ENCODE peak calls at places on chromosomes 12 and 14, in eight cellular contexts. Y is osteocyte, F is HFFc6, B is fibroblast of pulmonary artery, I is fibroblast of mammary gland, T is HFF-Myc, S is body of pancreas, A is neural crest cell. D is an unnamed sample.

GRCh38 chr12:12582895-12583303 is 20.2 kb upstream of the DUSP16 start:
- DNase-seq in Y (no peak), F (peak), I (peak), B (peak), S (no peak), A (no peak), T (no peak), D (no peak)

GRCh38 chr12:19741132-19741489 is 301.8 kb downstream of the AEBP2 start:
- DNase-seq in S (no peak), A (no peak), B (no peak), I (peak), T (no peak), F (no peak), Y (no peak), D (no peak)

GRCh38 chr12:109294286-109294796 is 14.7 kb downstream of the FOXN4 start:
- DNase-seq in S (no peak), T (no peak), B (no peak), I (no peak), F (no peak), A (no peak), Y (no peak), D (no peak)

GRCh38 chr14:39592390-39592789 is 160.2 kb upstream of the FBXO33 start:
- DNase-seq in S (no peak), T (no peak), F (no peak), Y (no peak), B (no peak), A (no peak), I (no peak), D (no peak)

GRCh38 chr14:66359500-66359899 is 126.7 kb upstream of the CCDC196 start:
- DNase-seq in T (peak), A (peak), F (peak), Y (no peak), S (no peak), B (peak), I (peak), D (peak)

GRCh38 chr14:70698288-70698687 is 56.6 kb downstream of the TTC9 start:
- DNase-seq in S (no peak), A (no peak), F (peak), I (peak), T (no peak), Y (no peak), B (peak), D (no peak)

GRCh38 chr14:74491952-74492351 is 1.2 kb downstream of the NPC2 start:
- DNase-seq in I (peak), B (peak), F (peak), A (no peak), S (no peak), Y (no peak), T (no peak), D (no peak)

GRCh38 chr14:60865378-60866127 is 115.3 kb downstream of the TRMT5 start:
- DNase-seq in Y (no peak), S (no peak), B (peak), A (no peak), F (no peak), I (no peak), T (no peak), D (no peak)

GRCh38 chr12:10861366-10861765 is 12.1 kb upstream of the PRR4 start:
- DNase-seq in A (no peak), Y (no peak), F (no peak), B (peak), T (no peak), I (peak), S (no peak), D (no peak)

GRCh38 chr14:36452850-36453249 is 67.2 kb downstream of the NKX2-1 start:
- DNase-seq in B (no peak), T (no peak), Y (no peak), A (no peak), F (no peak), S (no peak), I (no peak), D (no peak)

GRCh38 chr14:69945905-69946304 is 66.7 kb downstream of the SMOC1 start:
- DNase-seq in B (no peak), A (no peak), Y (no peak), F (no peak), I (peak), T (no peak), S (no peak), D (no peak)

GRCh38 chr12:92502417-92503028 is 200.3 kb upstream of the PLEKHG7 start:
- DNase-seq in I (peak), S (peak), A (no peak), B (peak), Y (no peak), T (no peak), F (no peak), D (no peak)

GRCh38 chr12:49126852-49127763 is 4.1 kb downstream of the TUBA1B start:
- DNase-seq in S (no peak), I (no peak), B (no peak), Y (no peak), A (no peak), F (no peak), T (no peak), D (no peak)

DNA sequence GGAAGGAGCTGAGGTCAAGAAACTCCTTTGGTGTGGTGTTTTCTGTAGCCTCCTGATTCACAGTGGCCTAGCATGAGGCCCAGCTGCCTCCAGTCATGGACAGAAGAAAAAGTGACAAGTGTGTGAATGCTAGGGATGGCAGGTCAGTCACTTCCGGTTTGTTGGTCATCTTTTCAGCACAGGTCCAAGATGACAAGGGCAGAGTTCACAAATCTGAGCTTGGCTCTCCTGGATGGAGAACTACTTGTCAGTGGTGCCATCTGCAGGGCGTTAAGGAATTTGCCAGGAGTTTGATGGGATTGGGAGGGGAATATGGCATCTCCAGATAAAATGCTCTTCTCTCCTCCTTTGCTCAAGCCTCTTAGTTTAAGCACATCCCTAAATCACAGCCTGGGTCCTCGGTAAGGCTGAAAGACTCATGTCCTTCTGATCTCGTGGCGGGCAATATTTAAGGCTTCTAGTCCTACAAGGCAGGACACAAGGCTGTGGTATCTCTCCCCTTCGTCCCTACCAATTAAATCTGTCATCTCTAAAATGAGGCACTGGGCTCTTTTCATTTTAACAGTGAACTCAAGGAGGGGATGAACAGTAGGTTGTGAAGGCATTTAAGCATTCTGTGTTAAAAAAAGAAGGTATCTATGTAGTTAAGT is 10.0 kb downstream of the TUBA1B start:
- DNase-seq in I (peak), Y (no peak), S (peak), B (peak), F (peak), T (no peak), A (peak), D (peak)
- TF ChIP-seq CTCF in I (peak), Y (peak), S (peak), B (peak), F (peak), T (peak), A (peak), D (peak)

DNA sequence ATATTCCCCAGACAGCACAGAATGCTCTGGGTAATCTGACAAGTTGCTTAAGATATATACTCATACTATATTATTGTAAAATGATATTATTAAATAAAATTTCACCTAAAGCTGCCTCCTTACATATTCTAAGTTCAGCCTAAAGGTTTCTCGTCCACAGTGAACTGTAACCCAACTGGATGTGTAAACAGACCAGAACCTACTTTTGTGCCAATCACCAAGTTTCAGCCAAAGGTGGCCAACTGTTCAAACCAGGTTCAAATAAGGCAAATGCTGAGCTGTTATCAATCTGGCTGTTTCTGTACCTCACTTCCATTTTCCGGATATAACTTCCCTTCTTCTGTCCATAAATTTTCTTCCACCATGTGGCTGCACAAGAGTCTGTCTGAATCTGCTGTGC is 104.8 kb upstream of the RASSF8 start:
- DNase-seq in A (no peak), S (no peak), I (no peak), Y (no peak), F (no peak), B (no peak), T (no peak), D (no peak)
- TF ChIP-seq CTCF in A (no peak), S (no peak), I (no peak), Y (no peak), F (no peak), B (no peak), T (no peak), D (no peak)

GRCh38 chr12:100128509-100128908 is 14.2 kb downstream of the BLTP3B start:
- DNase-seq in B (peak), I (peak), T (peak), A (no peak), S (no peak), F (peak), Y (no peak), D (peak)
- TF ChIP-seq CTCF in B (peak), I (peak), T (peak), A (peak), S (no peak), F (peak), Y (peak), D (peak)

GRCh38 chr14:32343926-32344430 is 14.9 kb downstream of the AKAP6 start:
- DNase-seq in S (no peak), F (no peak), B (no peak), Y (no peak), A (no peak), I (peak), T (no peak), D (no peak)
- TF ChIP-seq CTCF in S (no peak), F (no peak), B (no peak), Y (no peak), A (no peak), I (no peak), T (no peak), D (no peak)

GRCh38 chr12:83388551-83388950 is 701.8 kb downstream of the TMTC2 start:
- DNase-seq in T (no peak), I (no peak), B (no peak), A (no peak), F (no peak), Y (no peak), S (no peak), D (no peak)

GRCh38 chr12:83390186-83390585 is 703.5 kb downstream of the TMTC2 start:
- DNase-seq in T (no peak), A (no peak), I (no peak), F (no peak), Y (no peak), S (no peak), B (no peak), D (no peak)

DNA sequence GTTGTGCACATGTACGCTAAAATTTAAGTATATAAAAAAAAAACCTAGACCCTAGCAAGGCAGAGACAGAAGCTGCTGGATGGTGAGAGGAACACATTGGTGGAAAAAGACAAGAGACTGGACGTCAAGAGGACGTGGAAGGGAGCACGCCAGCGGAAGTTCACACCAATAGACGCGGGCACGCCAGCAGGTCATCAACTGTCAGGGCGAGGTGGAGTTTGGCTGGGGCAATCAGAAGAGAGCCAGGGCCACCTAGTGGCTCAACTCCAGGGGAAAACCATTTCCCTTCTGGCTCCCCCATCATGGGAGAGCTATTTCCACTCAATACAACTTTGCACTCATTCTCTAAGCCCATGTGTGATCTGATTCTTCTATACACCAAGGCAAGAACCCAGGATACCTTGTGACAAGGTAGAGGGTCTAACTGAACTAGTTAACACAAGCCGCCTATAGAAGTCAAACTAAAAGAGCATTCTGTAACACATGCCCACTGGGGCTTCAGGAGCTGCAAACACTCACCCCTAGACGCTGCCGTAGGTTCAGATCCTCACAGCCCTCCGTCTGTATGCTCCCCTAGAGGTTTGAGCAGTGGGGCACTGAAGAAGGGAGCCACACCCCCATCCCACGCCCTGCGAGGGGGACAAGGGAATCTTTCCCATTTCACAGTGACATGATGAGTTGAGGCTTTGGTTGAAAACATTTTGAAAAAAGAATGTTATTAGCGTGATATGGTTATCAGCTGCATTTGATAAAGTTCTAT is 702.7 kb downstream of the TMTC2 start:
- DNase-seq in T (no peak), B (no peak), S (peak), Y (peak), A (peak), I (no peak), F (no peak), D (peak)
- TF ChIP-seq CTCF in T (peak), B (no peak), S (peak), Y (peak), A (peak), I (no peak), F (no peak), D (peak)

DNA sequence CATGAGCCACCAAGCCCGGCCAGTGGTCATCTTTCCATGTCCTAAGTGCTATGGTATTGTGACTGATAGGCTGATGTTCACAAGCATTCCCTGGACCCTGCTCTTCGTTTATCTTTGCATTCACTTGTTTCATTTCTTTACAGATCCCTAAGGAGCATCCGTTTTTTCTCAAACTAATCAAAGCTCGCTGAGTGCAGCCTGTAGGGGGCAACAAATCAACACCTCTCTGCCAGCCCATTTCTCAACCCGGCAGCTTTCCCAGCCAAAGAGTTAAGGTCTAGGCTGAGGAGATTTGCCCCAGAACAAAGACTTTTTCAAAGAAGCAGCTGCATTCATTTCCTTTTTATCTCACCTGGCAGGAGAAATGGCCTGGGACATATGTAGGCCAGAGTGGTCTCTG is 12.1 kb downstream of the SIRT4 start:
- DNase-seq in A (no peak), B (no peak), F (no peak), T (no peak), S (no peak), I (peak), Y (no peak), D (no peak)
- TF ChIP-seq CTCF in A (peak), B (peak), F (peak), T (peak), S (no peak), I (peak), Y (peak), D (peak)

GRCh38 chr12:48979602-48980388 is 1.7 kb downstream of the WNT1 start:
- DNase-seq in S (no peak), I (no peak), B (no peak), T (no peak), A (no peak), F (no peak), Y (no peak), D (no peak)

GRCh38 chr12:48982397-48983080 is 4.4 kb downstream of the WNT1 start:
- DNase-seq in Y (no peak), S (no peak), F (no peak), I (no peak), T (no peak), A (no peak), B (no peak), D (no peak)

GRCh38 chr12:48981757-48982157 is 3.6 kb downstream of the WNT1 start:
- DNase-seq in Y (no peak), S (no peak), I (no peak), T (no peak), F (no peak), A (no peak), B (no peak), D (no peak)

GRCh38 chr12:48980389-48980952 is 2.3 kb downstream of the WNT1 start:
- DNase-seq in I (no peak), F (no peak), Y (no peak), B (no peak), S (no peak), A (no peak), T (no peak), D (peak)

DNA sequence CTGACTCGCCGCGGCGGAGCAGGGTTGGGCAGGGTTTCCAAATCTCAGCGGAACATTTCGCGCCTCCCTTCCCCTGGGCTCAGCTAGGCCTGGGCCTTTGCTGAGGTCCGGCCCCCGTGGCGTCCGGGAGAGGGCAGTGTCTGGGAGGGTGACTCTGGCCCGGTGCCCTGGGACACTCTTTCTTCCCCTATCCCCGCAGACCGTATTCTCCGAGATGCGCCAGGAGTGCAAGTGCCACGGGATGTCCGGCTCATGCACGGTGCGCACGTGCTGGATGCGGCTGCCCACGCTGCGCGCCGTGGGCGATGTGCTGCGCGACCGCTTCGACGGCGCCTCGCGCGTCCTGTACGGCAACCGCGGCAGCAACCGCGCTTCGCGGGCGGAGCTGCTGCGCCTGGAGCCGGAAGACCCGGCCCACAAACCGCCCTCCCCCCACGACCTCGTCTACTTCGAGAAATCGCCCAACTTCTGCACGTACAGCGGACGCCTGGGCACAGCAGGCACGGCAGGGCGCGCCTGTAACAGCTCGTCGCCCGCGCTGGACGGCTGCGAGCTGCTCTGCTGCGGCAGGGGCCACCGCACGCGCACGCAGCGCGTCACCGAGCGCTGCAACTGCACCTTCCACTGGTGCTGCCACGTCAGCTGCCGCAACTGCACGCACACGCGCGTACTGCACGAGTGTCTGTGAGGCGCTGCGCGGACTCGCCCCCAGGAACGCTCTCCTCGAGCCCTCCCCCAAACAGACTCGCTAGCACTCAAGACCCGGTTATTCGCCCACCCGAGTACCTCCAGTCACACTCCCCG is 3.0 kb downstream of the WNT1 start:
- DNase-seq in F (no peak), S (no peak), A (no peak), Y (no peak), T (no peak), I (no peak), B (no peak), D (peak)
- TF ChIP-seq CTCF in F (peak), S (no peak), A (no peak), Y (peak), T (peak), I (no peak), B (no peak), D (peak)

GRCh38 chr12:108129017-108129812 is at the start of gene WSCD2:
- DNase-seq in B (peak), S (peak), T (no peak), F (no peak), I (no peak), A (peak), Y (peak), D (peak)
- TF ChIP-seq CTCF in B (no peak), S (no peak), T (no peak), F (no peak), I (no peak), A (peak), Y (peak), D (peak)

GRCh38 chr12:22461786-22462185 is 82.6 kb downstream of the C2CD5 start:
- DNase-seq in A (no peak), B (no peak), F (no peak), Y (no peak), S (no peak), I (no peak), T (no peak), D (no peak)

GRCh38 chr12:22458301-22458917 is 85.9 kb downstream of the C2CD5 start:
- DNase-seq in S (no peak), F (no peak), B (no peak), Y (no peak), T (no peak), A (no peak), I (no peak), D (no peak)

DNA sequence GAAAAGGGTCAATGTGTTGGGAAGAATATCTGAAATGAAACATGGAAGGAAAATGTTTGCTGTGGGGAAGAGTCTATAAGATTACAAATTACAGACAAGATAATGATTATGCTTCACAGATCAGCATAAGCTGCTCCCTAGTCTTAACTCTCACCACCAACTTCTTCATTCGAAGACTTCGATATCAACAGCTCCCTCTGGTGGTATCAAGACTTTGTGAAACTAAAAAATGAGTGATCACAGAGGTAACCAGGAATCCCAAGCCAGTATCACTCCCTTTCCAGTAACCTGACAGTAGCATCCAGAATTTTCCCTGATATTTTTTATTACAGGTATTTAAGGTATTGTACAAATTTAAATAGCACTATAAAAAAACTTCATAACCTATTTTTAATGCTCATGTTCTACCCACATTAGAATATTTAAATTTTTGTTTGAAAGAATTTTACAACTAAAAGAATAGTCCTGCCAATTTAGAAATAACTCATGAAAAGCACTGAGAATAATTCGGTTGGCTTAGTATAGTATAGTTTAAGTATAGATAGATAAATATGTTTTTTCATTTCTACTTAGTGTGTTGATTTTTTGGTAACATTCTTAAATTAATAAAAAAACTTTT is 84.4 kb downstream of the C2CD5 start:
- DNase-seq in B (peak), Y (no peak), S (no peak), F (peak), T (no peak), A (no peak), I (peak), D (no peak)
- TF ChIP-seq CTCF in B (peak), Y (peak), S (peak), F (peak), T (peak), A (peak), I (peak), D (peak)

DNA sequence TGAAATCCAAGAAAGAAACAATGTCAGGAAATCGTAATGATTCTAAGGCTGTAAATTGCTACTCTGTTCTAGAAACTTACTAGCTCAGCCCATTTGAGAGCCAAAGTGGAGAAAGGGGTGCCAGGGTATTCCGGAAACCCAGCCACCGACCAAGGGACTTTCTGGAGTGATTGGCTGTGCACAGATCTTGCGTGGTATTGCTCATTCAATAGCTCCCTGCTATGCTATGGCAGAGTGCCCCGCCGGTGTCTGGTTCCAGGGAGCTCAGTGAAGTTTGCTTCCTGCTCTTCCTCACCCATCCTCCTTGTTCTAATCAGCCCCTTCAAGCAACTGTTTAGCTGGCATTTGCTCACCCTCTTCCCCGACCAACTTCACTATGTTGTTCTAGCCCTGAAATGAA is 220.0 kb downstream of the TMEM132C start:
- DNase-seq in T (no peak), I (no peak), B (no peak), A (no peak), Y (no peak), F (no peak), S (no peak), D (no peak)
- TF ChIP-seq CTCF in T (no peak), I (no peak), B (no peak), A (no peak), Y (no peak), F (no peak), S (no peak), D (no peak)